ENCODE peak calls at places on chromosome 11, in nine cellular contexts. I, E, S, H, D, K, F, R and C are unnamed samples. For H3K27me3 and H3K9me3, the result is how much of the 10 kb centered on the place peaks cover.

GRCh38 chr11:102447193-102447592 is 5.4 kb downstream of the TMEM123 start:
- DNase-seq in R (no peak), S (no peak), K (no peak), D (no peak), E (no peak), F (no peak), H (no peak), I (no peak), C (no peak)

GRCh38 chr11:102332611-102332994 is 14.4 kb upstream of the BIRC2 start:
- DNase-seq in F (no peak), I (no peak), D (no peak), H (no peak), R (no peak), S (no peak), K (no peak), E (no peak), C (no peak)

GRCh38 chr11:31692466-31692865 is 118.7 kb downstream of the PAX6 start:
- DNase-seq in I (no peak), F (no peak), S (no peak), K (no peak), H (no peak), R (no peak), D (no peak), E (no peak), C (no peak)

GRCh38 chr11:116930177-116930576 is 92.8 kb upstream of the APOA1 start:
- DNase-seq in S (no peak), H (no peak), K (no peak), R (peak), D (no peak), E (peak), F (no peak), I (no peak), C (no peak)

GRCh38 chr11:131595812-131596211 is 225.4 kb downstream of the NTM start:
- DNase-seq in K (no peak), S (no peak), F (no peak), R (no peak), E (no peak), I (no peak), D (no peak), H (no peak), C (no peak)

GRCh38 chr11:84430661-84431060 is 1144.5 kb upstream of the CCDC90B start:
- DNase-seq in R (no peak), H (no peak), K (no peak), F (no peak), E (no peak), S (no peak), D (peak), I (no peak), C (no peak)

GRCh38 chr11:102614485-102614884 is 10.6 kb downstream of the MMP20 start:
- DNase-seq in E (no peak), R (no peak), I (no peak), K (no peak), F (no peak), D (no peak), S (no peak), H (no peak), C (no peak)

GRCh38 chr11:75281469-75282095 is 41.0 kb downstream of the TPBGL start:
- DNase-seq in F (no peak), S (no peak), K (no peak), E (no peak), H (no peak), I (no peak), R (no peak), D (no peak), C (no peak)

GRCh38 chr11:47514825-47515647 is 37.9 kb downstream of the CELF1 start:
- DNase-seq in I (no peak), E (peak), R (peak), K (no peak), S (no peak), D (no peak), F (no peak), H (no peak), C (no peak)

GRCh38 chr11:129402196-129402595 is 26.5 kb downstream of the BARX2 start:
- DNase-seq in S (no peak), H (no peak), K (no peak), E (no peak), R (no peak), I (no peak), D (no peak), F (no peak), C (no peak)

GRCh38 chr11:86559311-86559945 is 113.0 kb downstream of the ME3 start:
- DNase-seq in S (no peak), D (no peak), R (peak), K (no peak), H (peak), E (peak), I (no peak), F (no peak), C (no peak)

GRCh38 chr11:111697910-111698309 is 68.3 kb downstream of the PPP2R1B start:
- DNase-seq in F (no peak), S (no peak), H (no peak), R (no peak), K (no peak), E (no peak), I (no peak), D (no peak), C (no peak)

GRCh38 chr11:6673523-6673922 is 9.6 kb downstream of the MRPL17 start:
- DNase-seq in K (no peak), E (no peak), H (no peak), D (no peak), S (no peak), R (no peak), F (no peak), I (no peak), C (no peak)

GRCh38 chr11:100905684-100906083 is 218.6 kb downstream of the ARHGAP42 start:
- DNase-seq in H (no peak), S (no peak), K (no peak), D (no peak), R (no peak), E (no peak), F (no peak), I (no peak), C (no peak)

GRCh38 chr11:55902308-55902707 is 12.1 kb downstream of the OR5W2 start:
- DNase-seq in F (no peak), E (no peak), I (no peak), K (no peak), D (no peak), R (no peak), H (no peak), S (no peak), C (no peak)

GRCh38 chr11:117226388-117227385 is 5.2 kb downstream of the PCSK7 start:
- DNase-seq in F (no peak), E (peak), D (peak), S (no peak), K (no peak), H (no peak), I (peak), R (peak), C (no peak)

GRCh38 chr11:106917973-106918372 is 100.3 kb downstream of the GUCY1A2 start:
- DNase-seq in D (no peak), R (no peak), S (no peak), E (peak), I (peak), K (no peak), H (no peak), F (no peak), C (no peak)

GRCh38 chr11:61071208-61071681 is 31.0 kb upstream of the CD5 start:
- DNase-seq in H (no peak), I (no peak), E (no peak), S (no peak), F (peak), K (no peak), R (no peak), D (no peak), C (no peak)

GRCh38 chr11:130381317-130381716 is 47.1 kb downstream of the ADAMTS8 start:
- DNase-seq in K (no peak), I (no peak), H (no peak), F (no peak), R (no peak), S (no peak), E (no peak), D (no peak), C (no peak)

GRCh38 chr11:115580927-115581680 is 76.9 kb upstream of the CADM1 start:
- DNase-seq in K (no peak), I (no peak), F (no peak), H (peak), D (no peak), E (peak), R (no peak), S (no peak), C (no peak)

GRCh38 chr11:126893796-126894195 is 106.8 kb downstream of the KIRREL3 start:
- DNase-seq in R (no peak), I (no peak), D (no peak), S (no peak), F (no peak), E (no peak), K (no peak), H (no peak), C (no peak)

GRCh38 chr11:63277345-63277943 is 34.0 kb upstream of the SLC22A25 start:
- DNase-seq in D (no peak), F (no peak), R (no peak), E (no peak), H (no peak), K (no peak), S (no peak), I (no peak), C (no peak)

GRCh38 chr11:128757235-128757711 is 63.4 kb downstream of the FLI1 start:
- DNase-seq in E (peak), R (peak), F (peak), S (peak), D (no peak), K (no peak), H (no peak), I (peak), C (no peak)

GRCh38 chr11:118437736-118438125 is 1.4 kb downstream of the KMT2A start:
- DNase-seq in S (peak), E (peak), K (no peak), D (no peak), I (no peak), R (peak), F (no peak), H (peak), C (no peak)

GRCh38 chr11:125593113-125593761 is 585 bp downstream of the STT3A start:
- DNase-seq in R (no peak), S (peak), F (no peak), H (no peak), E (peak), I (peak), K (no peak), D (no peak), C (peak)

GRCh38 chr11:47448566-47449427 is at the start of gene RAPSN:
- DNase-seq in H (peak), D (peak), F (no peak), I (no peak), S (no peak), K (no peak), E (no peak), R (no peak), C (no peak)

GRCh38 chr11:132499661-132500060 is 1032.6 kb downstream of the OPCML start:
- DNase-seq in I (no peak), K (no peak), D (no peak), S (no peak), F (no peak), E (no peak), R (no peak), H (no peak), C (no peak)

GRCh38 chr11:72234920-72235319 is 9.1 kb downstream of the PHOX2A start:
- DNase-seq in R (no peak), D (no peak), H (no peak), I (no peak), S (no peak), E (no peak), K (no peak), F (no peak), C (no peak)

GRCh38 chr11:73192272-73192671 is 25.8 kb upstream of the P2RY2 start:
- DNase-seq in R (no peak), F (no peak), H (no peak), I (peak), D (peak), K (no peak), S (no peak), E (no peak), C (no peak)

GRCh38 chr11:111759375-111759774 is 6.8 kb downstream of the PPP2R1B start:
- DNase-seq in H (no peak), D (no peak), I (no peak), K (no peak), S (no peak), E (no peak), R (peak), F (no peak), C (no peak)

GRCh38 chr11:12640926-12641849 is 33.0 kb upstream of the TEAD1 start:
- DNase-seq in I (no peak), R (no peak), D (no peak), K (no peak), E (no peak), H (no peak), S (no peak), F (peak), C (no peak)

GRCh38 chr11:1122356-1123002 is 35.3 kb upstream of the MUC5AC start:
- DNase-seq in D (no peak), R (no peak), I (no peak), S (peak), F (no peak), K (no peak), H (no peak), E (no peak), C (peak)

GRCh38 chr11:15127341-15127740 is 12.6 kb downstream of the INSC start:
- DNase-seq in H (no peak), I (no peak), E (peak), R (no peak), D (no peak), S (no peak), K (no peak), F (no peak), C (no peak)

GRCh38 chr11:119205080-119205479 is 1.1 kb upstream of the CBL start:
- DNase-seq in D (peak), R (no peak), S (peak), I (no peak), E (no peak), H (peak), F (no peak), K (no peak), C (no peak)

GRCh38 chr11:10314199-10315072 is 9.6 kb downstream of the ADM start:
- DNase-seq in H (no peak), I (no peak), K (no peak), D (no peak), F (no peak), E (peak), S (no peak), R (peak), C (no peak)

DNA sequence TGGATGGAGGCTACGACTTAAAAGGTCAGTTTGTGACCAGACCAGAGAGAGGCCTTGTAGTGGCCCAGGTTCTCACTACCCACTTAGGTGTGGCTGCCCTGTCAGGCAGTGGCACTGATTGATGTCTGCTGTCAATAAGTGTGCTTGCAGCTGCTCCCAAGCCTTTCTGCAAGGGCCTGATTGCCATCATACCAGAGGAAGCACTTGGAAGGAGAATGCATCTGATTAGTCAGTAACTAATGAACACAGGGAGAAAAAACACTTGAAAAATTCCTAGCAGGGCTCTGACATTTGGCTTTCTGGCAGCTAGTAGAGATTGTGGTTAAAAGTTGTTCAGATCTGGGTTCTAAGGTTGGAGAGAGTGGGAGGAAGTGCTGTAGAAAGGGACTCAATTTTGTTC is 107.5 kb downstream of the NAV2 start:
- DNase-seq in I (no peak), F (no peak), D (no peak), H (no peak), K (no peak), R (no peak), E (peak), S (no peak), C (no peak)
- H3K27me3 ChIP-seq in I (under half), F (under half), D (under half), H (under half), K (under half), R (under half), E (under half), S (under half), C (under half)

GRCh38 chr11:22192289-22192641 is 620 bp upstream of the ANO5 start:
- DNase-seq in E (no peak), F (no peak), R (no peak), K (no peak), D (peak), I (no peak), S (no peak), H (peak), C (no peak)

GRCh38 chr11:22194907-22195306 is 2.0 kb downstream of the ANO5 start:
- DNase-seq in F (no peak), D (no peak), K (no peak), R (no peak), S (no peak), I (no peak), H (no peak), E (no peak), C (no peak)

GRCh38 chr11:22193348-22194051 is 615 bp downstream of the ANO5 start:
- DNase-seq in H (peak), R (peak), K (no peak), F (no peak), E (no peak), S (peak), D (peak), I (no peak), C (no peak)

GRCh38 chr11:22190827-22191463 is 1.9 kb upstream of the ANO5 start:
- DNase-seq in D (no peak), F (no peak), I (no peak), S (no peak), K (no peak), E (no peak), R (no peak), H (no peak), C (no peak)

GRCh38 chr11:22192642-22193347 is at the start of gene ANO5:
- DNase-seq in E (no peak), R (peak), S (peak), D (peak), I (no peak), H (peak), K (peak), F (no peak), C (no peak)
- H3K27ac ChIP-seq in E (no peak), R (no peak), S (peak), D (peak), I (peak), H (peak), K (peak), F (no peak), C (no peak)

GRCh38 chr11:3357302-3357701 is 21.6 kb downstream of the ZNF195 start:
- DNase-seq in R (no peak), H (no peak), D (no peak), S (no peak), K (no peak), I (no peak), E (no peak), F (no peak), C (no peak)
- H3K9me3 ChIP-seq in R (under half), H (half or more), D (under half), S (under half), K (half or more), I (half or more), E (under half), F (half or more), C (under half)

DNA sequence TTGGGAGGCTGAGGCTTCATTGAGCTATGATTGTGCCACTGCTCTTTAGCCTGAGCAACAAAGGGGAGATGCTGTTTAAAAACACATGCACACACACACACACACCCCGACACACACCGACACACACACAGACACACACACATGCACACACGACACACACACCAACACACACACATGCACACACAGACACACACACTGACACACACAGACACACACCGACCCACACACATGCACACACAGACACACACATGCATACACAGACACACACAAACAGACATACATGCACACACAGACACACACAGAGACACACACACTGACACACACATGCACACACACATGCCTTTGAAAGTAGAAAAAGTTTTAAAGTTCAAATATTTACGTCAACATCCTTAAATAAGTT is 5.5 kb upstream of the LTO1 start:
- DNase-seq in S (no peak), K (no peak), E (no peak), R (no peak), D (peak), F (no peak), I (no peak), H (no peak), C (no peak)
- H3K27me3 ChIP-seq in S (under half), K (under half), E (under half), R (under half), D (under half), F (under half), I (under half), H (under half), C (under half)

GRCh38 chr11:65354265-65355012 is at the start of gene TIGD3:
- DNase-seq in I (peak), E (peak), D (peak), S (peak), K (peak), F (peak), R (peak), H (peak), C (peak)
- H3K27ac ChIP-seq in I (peak), E (peak), D (peak), S (peak), K (no peak), F (peak), R (no peak), H (peak), C (no peak)

GRCh38 chr11:97687106-97687505 is 1297.3 kb downstream of the JRKL start:
- DNase-seq in H (no peak), F (no peak), E (no peak), S (no peak), I (no peak), R (no peak), D (no peak), K (no peak), C (no peak)
- H3K9me3 ChIP-seq in H (under half), F (under half), E (under half), S (under half), I (under half), R (under half), D (under half), K (under half), C (under half)

DNA sequence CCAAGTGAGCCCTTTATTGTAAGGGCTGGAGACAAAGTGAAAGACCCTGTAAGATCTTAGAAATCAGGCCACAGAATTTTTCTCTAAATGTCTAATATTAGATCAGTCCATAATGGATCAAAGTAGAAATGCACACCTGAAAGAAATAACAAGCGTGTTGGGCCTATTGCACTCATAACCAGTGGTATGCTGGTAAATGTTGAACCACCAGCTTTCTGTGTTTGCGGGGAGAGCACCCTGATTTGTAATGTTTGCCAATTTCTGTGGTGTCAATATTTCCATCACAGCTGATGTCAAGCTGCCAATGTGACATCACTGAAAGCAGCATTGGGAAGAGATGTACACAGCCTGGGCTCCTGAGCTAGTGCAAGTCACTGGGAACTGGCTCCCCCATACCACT is 46.2 kb downstream of the ENDOD1 start:
- DNase-seq in K (no peak), S (no peak), F (no peak), H (no peak), I (no peak), D (no peak), E (no peak), R (no peak), C (no peak)
- H3K27me3 ChIP-seq in K (under half), S (under half), F (under half), H (under half), I (under half), D (under half), E (under half), R (under half), C (under half)

GRCh38 chr11:17905477-17905876 is 107.4 kb downstream of the SERGEF start:
- DNase-seq in R (no peak), E (no peak), H (no peak), D (no peak), F (no peak), K (no peak), S (no peak), I (no peak), C (no peak)

GRCh38 chr11:17906436-17906835 is 106.4 kb downstream of the SERGEF start:
- DNase-seq in S (no peak), R (no peak), E (no peak), I (no peak), D (no peak), K (no peak), H (no peak), F (no peak), C (no peak)

GRCh38 chr11:17907046-17907445 is 105.8 kb downstream of the SERGEF start:
- DNase-seq in H (no peak), K (no peak), D (no peak), I (no peak), E (no peak), R (no peak), S (no peak), F (no peak), C (no peak)
- H3K27ac ChIP-seq in H (no peak), K (no peak), D (no peak), I (no peak), E (no peak), R (no peak), S (no peak), F (no peak), C (no peak)

GRCh38 chr11:70928854-70929598 is 323.4 kb downstream of the SHANK2 start:
- DNase-seq in K (no peak), E (no peak), R (no peak), F (no peak), H (no peak), S (no peak), I (no peak), D (no peak), C (no peak)

GRCh38 chr11:70931430-70931829 is 320.9 kb downstream of the SHANK2 start:
- DNase-seq in R (no peak), E (no peak), S (no peak), H (peak), F (no peak), D (no peak), K (no peak), I (no peak), C (no peak)

GRCh38 chr11:70933986-70934583 is 318.3 kb downstream of the SHANK2 start:
- DNase-seq in D (no peak), I (no peak), F (no peak), R (no peak), K (no peak), E (no peak), S (no peak), H (no peak), C (no peak)

GRCh38 chr11:70926543-70926942 is 325.8 kb downstream of the SHANK2 start:
- DNase-seq in H (no peak), S (no peak), D (no peak), R (no peak), F (no peak), K (no peak), E (no peak), I (no peak), C (no peak)

GRCh38 chr11:70930215-70930614 is 322.2 kb downstream of the SHANK2 start:
- DNase-seq in F (no peak), R (no peak), S (no peak), D (no peak), K (no peak), I (no peak), H (no peak), E (no peak), C (no peak)
- H3K9me3 ChIP-seq in F (under half), R (under half), S (under half), D (under half), K (under half), I (under half), H (under half), E (under half), C (half or more)